ENCODE peak calls at places on chromosomes 3 and 15, in ten cellular contexts. J is breast epithelium; M is CD4-positive, alpha-beta T cell; P is endodermal cell; L is body of pancreas; F is GM12865; Y is B cell; R is AG04449; A is nephron progenitor cell; Q is neural crest cell. N is an unnamed sample.

GRCh38 chr15:70589221-70589620 is 174.1 kb downstream of the UACA start:
- DNase-seq in Y (no peak), M (no peak), Q (no peak), L (no peak), A (no peak), F (no peak), R (peak; percentile 70), P (peak; percentile 19), J (no peak), N (no peak)

GRCh38 chr15:31400222-31400927 is 73.7 kb downstream of the KLF13 start:
- DNase-seq in L (no peak), F (no peak), R (no peak), A (no peak), Q (no peak), P (no peak), Y (no peak), M (no peak), J (no peak), N (no peak)

GRCh38 chr15:27825023-27825422 is 274.1 kb downstream of the OCA2 start:
- DNase-seq in Y (no peak), L (no peak), A (no peak), R (no peak), P (no peak), M (no peak), J (no peak), Q (no peak), F (no peak), N (no peak)

GRCh38 chr3:189355481-189356201 is 183.9 kb downstream of the TPRG1 start:
- DNase-seq in L (no peak), R (no peak), P (peak; percentile 64), A (no peak), Y (no peak), F (no peak), J (no peak), Q (no peak), M (peak; percentile 35), N (no peak)

GRCh38 chr15:76576526-76577279 is 240.1 kb downstream of the ISL2 start:
- DNase-seq in A (no peak), F (peak; percentile 31), J (no peak), Q (no peak), R (no peak), L (peak; percentile 64), P (no peak), M (no peak), Y (no peak), N (no peak)

GRCh38 chr15:66195621-66196230 is 57.8 kb downstream of the MEGF11 start:
- DNase-seq in L (no peak), R (no peak), P (no peak), A (no peak), J (no peak), Q (no peak), Y (no peak), F (no peak), M (no peak), N (no peak)

GRCh38 chr3:12138044-12138443 is 20.7 kb downstream of the TIMP4 start:
- DNase-seq in L (peak; percentile 10), F (peak; percentile 59), Q (peak; percentile 10), P (peak; percentile 62), R (no peak), A (peak; percentile 20), M (no peak), Y (no peak), J (no peak), N (no peak)

GRCh38 chr15:63403254-63403945 is 21.8 kb upstream of the CA12 start:
- DNase-seq in A (no peak), L (no peak), Q (no peak), F (no peak), Y (no peak), P (no peak), J (no peak), M (no peak), R (no peak), N (no peak)

GRCh38 chr3:183287301-183287971 is 34.4 kb downstream of the B3GNT5 start:
- DNase-seq in M (no peak), R (no peak), A (no peak), Y (no peak), P (no peak), Q (no peak), L (peak; percentile 32), F (no peak), J (no peak), N (no peak)

GRCh38 chr15:45234562-45235235 is 17.3 kb upstream of the SLC28A2 start:
- DNase-seq in A (no peak), R (no peak), Y (no peak), M (no peak), Q (no peak), L (no peak), P (no peak), F (no peak), J (no peak), N (no peak)

GRCh38 chr3:31981206-31982181 is at the start of the genes OSBPL10 and ZNF860:
- DNase-seq in F (peak; percentile 12), J (peak; percentile 77), P (peak; percentile 91), Q (no peak), A (peak; percentile 45), Y (peak; percentile 66), M (peak; percentile 13), R (no peak), L (peak; percentile 89), N (peak; percentile 46)

GRCh38 chr3:31978553-31978952 is 2.5 kb downstream of the OSBPL10 start:
- DNase-seq in F (no peak), J (no peak), Y (no peak), M (no peak), L (no peak), Q (no peak), P (no peak), A (no peak), R (no peak), N (no peak)

GRCh38 chr3:31977736-31978135 is 3.3 kb downstream of the OSBPL10 start:
- DNase-seq in F (no peak), J (no peak), A (no peak), L (no peak), R (no peak), P (no peak), Q (no peak), M (no peak), Y (no peak), N (no peak)

GRCh38 chr3:31979006-31979697 is 1.9 kb downstream of the OSBPL10 start:
- DNase-seq in F (peak; percentile 32), A (no peak), Y (no peak), J (no peak), R (no peak), Q (no peak), P (no peak), L (no peak), M (no peak), N (no peak)

GRCh38 chr3:31980530-31981205 is 394 bp downstream of the OSBPL10 start:
- DNase-seq in P (peak; percentile 92), F (peak; percentile 46), Q (peak; percentile 41), Y (peak; percentile 81), M (peak; percentile 36), R (no peak), J (peak; percentile 52), L (peak; percentile 81), A (peak; percentile 69), N (peak; percentile 64)
- TF ChIP-seq CTCF in P (peak; percentile 50), F (no peak), Q (peak; percentile 21), Y (peak; percentile 35), M (no peak), R (no peak), J (no peak), L (peak; percentile 19), A (no peak), N (no peak)

GRCh38 chr3:48592519-48593087 is 2.5 kb downstream of the COL7A1 start:
- DNase-seq in A (no peak), L (no peak), Y (no peak), F (no peak), P (no peak), R (no peak), Q (no peak), M (no peak), J (no peak), N (no peak)

GRCh38 chr3:48591886-48592518 is 3.1 kb downstream of the COL7A1 start:
- DNase-seq in Y (no peak), A (no peak), M (no peak), L (no peak), J (no peak), F (no peak), Q (no peak), P (no peak), R (no peak), N (no peak)

GRCh38 chr3:48594431-48595049 is 589 bp downstream of the COL7A1 start:
- DNase-seq in M (no peak), Y (no peak), J (no peak), L (no peak), A (no peak), P (peak; percentile 65), Q (no peak), R (no peak), F (no peak), N (no peak)

GRCh38 chr3:48595075-48595525 is at the start of gene COL7A1:
- DNase-seq in Q (no peak), P (no peak), L (no peak), Y (peak; percentile 73), R (no peak), A (no peak), F (no peak), M (peak; percentile 8), J (no peak), N (no peak)

DNA sequence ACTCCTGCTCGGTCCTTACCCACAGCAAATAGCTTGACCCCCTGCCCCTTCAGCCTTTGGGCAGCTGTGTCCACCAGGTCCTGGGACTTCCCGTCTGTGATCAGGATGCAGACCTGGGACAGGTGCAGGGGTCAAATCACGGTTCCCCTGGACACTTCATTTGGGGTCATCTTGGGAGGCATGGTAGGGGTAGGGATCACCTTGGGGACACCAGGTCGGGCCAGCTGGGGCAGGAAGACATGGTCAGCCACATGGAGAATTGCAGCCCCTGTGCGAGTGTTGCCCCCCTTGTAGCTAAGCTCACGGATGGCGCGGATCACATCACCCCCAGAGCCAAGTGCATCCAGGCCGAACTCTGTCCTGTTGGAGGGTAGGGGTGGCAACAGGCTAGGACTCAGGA is 1.8 kb downstream of the COL7A1 start:
- DNase-seq in F (no peak), R (no peak), Y (no peak), A (no peak), P (no peak), Q (no peak), L (no peak), J (no peak), M (no peak), N (no peak)
- TF ChIP-seq CTCF in F (no peak), R (no peak), Y (no peak), A (no peak), P (no peak), Q (no peak), L (no peak), J (no peak), M (no peak), N (no peak)

DNA sequence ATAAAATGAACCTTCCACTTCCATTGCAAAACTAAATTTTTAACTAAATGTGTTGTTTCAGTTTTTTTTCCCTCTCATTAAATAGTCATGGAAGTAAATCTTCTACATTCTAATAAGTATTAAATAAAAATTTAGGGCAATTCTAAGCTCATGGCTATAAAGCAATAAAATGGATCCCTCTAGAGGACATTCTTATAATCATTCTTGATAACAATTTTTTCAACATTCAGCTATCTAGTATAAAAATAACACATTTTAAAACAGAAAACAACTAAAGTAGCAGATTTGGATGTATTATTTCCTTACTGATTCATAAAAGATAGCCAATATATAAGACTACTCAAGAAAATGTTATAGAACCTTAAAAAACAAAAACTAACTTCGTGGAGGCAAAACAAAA is 393.1 kb downstream of the PLOD2 start:
- DNase-seq in J (no peak), M (no peak), Y (no peak), R (no peak), F (no peak), Q (no peak), A (no peak), L (no peak), P (no peak), N (no peak)
- TF ChIP-seq CTCF in J (no peak), M (no peak), Y (no peak), R (no peak), F (no peak), Q (peak; percentile 64), A (peak; percentile 30), L (no peak), P (peak; percentile 61), N (peak; percentile 32)

GRCh38 chr3:40971191-40972168 is 227.8 kb upstream of the CTNNB1 start:
- DNase-seq in P (no peak), L (peak; percentile 86), M (no peak), J (peak; percentile 75), Y (peak; percentile 14), F (peak; percentile 95), A (no peak), R (peak; percentile 80), Q (no peak), N (no peak)
- TF ChIP-seq CTCF in P (peak; percentile 46), L (peak; percentile 41), M (no peak), J (peak; percentile 40), Y (no peak), F (peak; percentile 21), A (no peak), R (no peak), Q (no peak), N (no peak)

N was measured in progenitor cell of endocrine pancreas.